ENCODE peak calls at places on chromosomes 16 and 17, in eight cellular contexts. One of them, this sample, is unnamed.

GRCh38 chr16:69927056-69927757 is 23.9 kb upstream of the CLEC18A start:
- DNase-seq in fibroblast of lung: peak
- DNase-seq in H1: no peak
- DNase-seq in mammary epithelial cell: no peak
- DNase-seq in mesendoderm: no peak
- DNase-seq in neural progenitor cell: no peak
- DNase-seq in astrocyte: peak
- DNase-seq in endothelial cell of umbilical vein: no peak
- DNase-seq in this sample: peak

GRCh38 chr16:1918890-1919679 is 870 bp upstream of the HS3ST6 start:
- DNase-seq in astrocyte: no peak
- DNase-seq in fibroblast of lung: no peak
- DNase-seq in neural progenitor cell: peak
- DNase-seq in endothelial cell of umbilical vein: no peak
- DNase-seq in mammary epithelial cell: no peak
- DNase-seq in mesendoderm: no peak
- DNase-seq in H1: no peak
- DNase-seq in this sample: no peak

GRCh38 chr17:30554839-30555751 is 77.9 kb downstream of the GOSR1 start:
- DNase-seq in mesendoderm: peak
- DNase-seq in neural progenitor cell: peak
- DNase-seq in astrocyte: no peak
- DNase-seq in H1: peak
- DNase-seq in fibroblast of lung: no peak
- DNase-seq in endothelial cell of umbilical vein: peak
- DNase-seq in mammary epithelial cell: no peak
- DNase-seq in this sample: peak

GRCh38 chr16:29804455-29805231 is 1.7 kb upstream of the MAZ start:
- DNase-seq in mesendoderm: peak
- DNase-seq in fibroblast of lung: no peak
- DNase-seq in endothelial cell of umbilical vein: peak
- DNase-seq in astrocyte: no peak
- DNase-seq in mammary epithelial cell: no peak
- DNase-seq in neural progenitor cell: peak
- DNase-seq in H1: no peak
- DNase-seq in this sample: peak

GRCh38 chr17:41190328-41190727 is 641 bp downstream of the KRTAP9-1 start:
- DNase-seq in mesendoderm: no peak
- DNase-seq in astrocyte: no peak
- DNase-seq in H1: no peak
- DNase-seq in neural progenitor cell: no peak
- DNase-seq in fibroblast of lung: no peak
- DNase-seq in endothelial cell of umbilical vein: no peak
- DNase-seq in mammary epithelial cell: no peak
- DNase-seq in this sample: no peak

GRCh38 chr17:489758-490329 is 137.2 kb upstream of the RPH3AL start:
- DNase-seq in neural progenitor cell: peak
- DNase-seq in fibroblast of lung: peak
- DNase-seq in astrocyte: peak
- DNase-seq in H1: no peak
- DNase-seq in mesendoderm: peak
- DNase-seq in endothelial cell of umbilical vein: peak
- DNase-seq in mammary epithelial cell: peak
- DNase-seq in this sample: peak

GRCh38 chr17:80152057-80152831 is 5.3 kb upstream of the EIF4A3 start:
- DNase-seq in H1: no peak
- DNase-seq in mammary epithelial cell: peak
- DNase-seq in astrocyte: peak
- DNase-seq in endothelial cell of umbilical vein: no peak
- DNase-seq in fibroblast of lung: peak
- DNase-seq in mesendoderm: peak
- DNase-seq in neural progenitor cell: no peak
- DNase-seq in this sample: no peak

GRCh38 chr16:64736887-64737286 is 385.0 kb downstream of the CDH11 start:
- DNase-seq in fibroblast of lung: no peak
- DNase-seq in neural progenitor cell: no peak
- DNase-seq in astrocyte: no peak
- DNase-seq in H1: no peak
- DNase-seq in endothelial cell of umbilical vein: no peak
- DNase-seq in mammary epithelial cell: no peak
- DNase-seq in mesendoderm: no peak
- DNase-seq in this sample: no peak

GRCh38 chr16:84791088-84791487 is 28.7 kb upstream of the CRISPLD2 start:
- DNase-seq in astrocyte: peak
- DNase-seq in mammary epithelial cell: no peak
- DNase-seq in neural progenitor cell: no peak
- DNase-seq in H1: no peak
- DNase-seq in mesendoderm: no peak
- DNase-seq in endothelial cell of umbilical vein: no peak
- DNase-seq in fibroblast of lung: peak
- DNase-seq in this sample: no peak

GRCh38 chr16:83187404-83187803 is 560.6 kb downstream of the CDH13 start:
- DNase-seq in endothelial cell of umbilical vein: peak
- DNase-seq in neural progenitor cell: no peak
- DNase-seq in astrocyte: peak
- DNase-seq in mammary epithelial cell: peak
- DNase-seq in mesendoderm: no peak
- DNase-seq in fibroblast of lung: peak
- DNase-seq in H1: no peak
- DNase-seq in this sample: peak

GRCh38 chr16:51167170-51167710 is 16.2 kb upstream of the SALL1 start:
- DNase-seq in H1: no peak
- DNase-seq in neural progenitor cell: no peak
- DNase-seq in fibroblast of lung: no peak
- DNase-seq in endothelial cell of umbilical vein: no peak
- DNase-seq in mesendoderm: no peak
- DNase-seq in mammary epithelial cell: no peak
- DNase-seq in astrocyte: no peak
- DNase-seq in this sample: no peak

GRCh38 chr16:81625544-81626152 is 153.4 kb upstream of the PLCG2 start:
- DNase-seq in fibroblast of lung: peak
- DNase-seq in astrocyte: peak
- DNase-seq in mesendoderm: no peak
- DNase-seq in endothelial cell of umbilical vein: peak
- DNase-seq in H1: no peak
- DNase-seq in mammary epithelial cell: peak
- DNase-seq in neural progenitor cell: no peak
- DNase-seq in this sample: peak

GRCh38 chr16:30350134-30350871 is 4.8 kb downstream of the CD2BP2 start:
- DNase-seq in H1: no peak
- DNase-seq in mesendoderm: no peak
- DNase-seq in fibroblast of lung: peak
- DNase-seq in endothelial cell of umbilical vein: no peak
- DNase-seq in neural progenitor cell: no peak
- DNase-seq in mammary epithelial cell: no peak
- DNase-seq in astrocyte: peak
- DNase-seq in this sample: peak

GRCh38 chr16:5381481-5381880 is 283.9 kb upstream of the EEF2KMT start:
- DNase-seq in astrocyte: no peak
- DNase-seq in neural progenitor cell: no peak
- DNase-seq in mesendoderm: no peak
- DNase-seq in mammary epithelial cell: no peak
- DNase-seq in fibroblast of lung: no peak
- DNase-seq in endothelial cell of umbilical vein: no peak
- DNase-seq in H1: no peak
- DNase-seq in this sample: no peak

GRCh38 chr16:66489818-66490217 is 60.1 kb downstream of the TK2 start:
- DNase-seq in astrocyte: no peak
- DNase-seq in mammary epithelial cell: no peak
- DNase-seq in H1: no peak
- DNase-seq in fibroblast of lung: no peak
- DNase-seq in neural progenitor cell: no peak
- DNase-seq in mesendoderm: no peak
- DNase-seq in endothelial cell of umbilical vein: no peak
- DNase-seq in this sample: no peak

GRCh38 chr17:42399948-42400843 is 12.0 kb upstream of the STAT3 start:
- DNase-seq in mesendoderm: peak
- DNase-seq in astrocyte: no peak
- DNase-seq in H1: no peak
- DNase-seq in endothelial cell of umbilical vein: no peak
- DNase-seq in fibroblast of lung: no peak
- DNase-seq in neural progenitor cell: no peak
- DNase-seq in mammary epithelial cell: no peak
- DNase-seq in this sample: no peak

GRCh38 chr16:68717684-68718083 is 19.4 kb upstream of the CDH1 start:
- DNase-seq in H1: no peak
- DNase-seq in astrocyte: no peak
- DNase-seq in mesendoderm: no peak
- DNase-seq in fibroblast of lung: no peak
- DNase-seq in neural progenitor cell: no peak
- DNase-seq in endothelial cell of umbilical vein: no peak
- DNase-seq in mammary epithelial cell: no peak
- DNase-seq in this sample: no peak

GRCh38 chr16:23367564-23367963 is 65.5 kb downstream of the SCNN1B start:
- DNase-seq in neural progenitor cell: no peak
- DNase-seq in endothelial cell of umbilical vein: no peak
- DNase-seq in astrocyte: no peak
- DNase-seq in fibroblast of lung: no peak
- DNase-seq in H1: no peak
- DNase-seq in mesendoderm: no peak
- DNase-seq in mammary epithelial cell: no peak
- DNase-seq in this sample: no peak

DNA sequence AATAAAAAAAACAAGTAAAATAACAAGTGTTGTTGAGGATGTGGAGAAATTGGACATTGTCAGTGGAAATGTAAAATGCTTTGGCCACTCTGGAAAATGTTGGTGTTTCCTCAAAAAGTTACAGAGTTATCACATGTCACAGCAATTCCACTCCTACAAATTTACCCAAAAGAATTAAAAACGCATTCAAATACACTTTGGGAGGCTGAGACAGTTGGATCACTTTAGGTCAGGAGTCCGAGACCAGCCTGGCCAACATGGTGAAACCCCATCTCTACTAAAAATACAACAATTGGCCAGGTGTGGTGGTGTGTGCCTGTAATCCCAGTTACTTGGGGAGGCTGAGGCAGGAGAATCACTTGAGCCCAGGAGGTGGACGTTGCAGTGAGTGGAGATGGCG is 5.6 kb downstream of the TOP3A start:
- DNase-seq in mammary epithelial cell: no peak
- DNase-seq in mesendoderm: no peak
- DNase-seq in fibroblast of lung: no peak
- DNase-seq in astrocyte: no peak
- DNase-seq in neural progenitor cell: no peak
- DNase-seq in H1: no peak
- DNase-seq in endothelial cell of umbilical vein: no peak
- DNase-seq in this sample: no peak
- H3K9ac ChIP-seq in mammary epithelial cell: no peak
- H3K9ac ChIP-seq in mesendoderm: no peak
- H3K9ac ChIP-seq in fibroblast of lung: no peak
- H3K9ac ChIP-seq in astrocyte: no peak
- H3K9ac ChIP-seq in neural progenitor cell: no peak
- H3K9ac ChIP-seq in H1: no peak
- H3K9ac ChIP-seq in endothelial cell of umbilical vein: no peak
- H3K9ac ChIP-seq in this sample: no peak

GRCh38 chr16:79011282-79011681 is 589.3 kb downstream of the MAF start:
- DNase-seq in neural progenitor cell: no peak
- DNase-seq in mesendoderm: no peak
- DNase-seq in mammary epithelial cell: no peak
- DNase-seq in H1: no peak
- DNase-seq in astrocyte: no peak
- DNase-seq in fibroblast of lung: no peak
- DNase-seq in endothelial cell of umbilical vein: no peak
- DNase-seq in this sample: no peak

GRCh38 chr16:79009911-79010310 is 590.6 kb downstream of the MAF start:
- DNase-seq in neural progenitor cell: no peak
- DNase-seq in mammary epithelial cell: no peak
- DNase-seq in endothelial cell of umbilical vein: no peak
- DNase-seq in astrocyte: no peak
- DNase-seq in fibroblast of lung: no peak
- DNase-seq in H1: no peak
- DNase-seq in mesendoderm: no peak
- DNase-seq in this sample: no peak

GRCh38 chr16:79013004-79013403 is 587.5 kb downstream of the MAF start:
- DNase-seq in endothelial cell of umbilical vein: no peak
- DNase-seq in H1: no peak
- DNase-seq in neural progenitor cell: no peak
- DNase-seq in fibroblast of lung: no peak
- DNase-seq in astrocyte: no peak
- DNase-seq in mesendoderm: no peak
- DNase-seq in mammary epithelial cell: no peak
- DNase-seq in this sample: no peak

GRCh38 chr16:79018952-79019506 is 581.5 kb downstream of the MAF start:
- DNase-seq in neural progenitor cell: no peak
- DNase-seq in mammary epithelial cell: no peak
- DNase-seq in astrocyte: no peak
- DNase-seq in fibroblast of lung: no peak
- DNase-seq in H1: no peak
- DNase-seq in endothelial cell of umbilical vein: no peak
- DNase-seq in mesendoderm: no peak
- DNase-seq in this sample: no peak

GRCh38 chr16:79013930-79014329 is 586.6 kb downstream of the MAF start:
- DNase-seq in astrocyte: no peak
- DNase-seq in mammary epithelial cell: no peak
- DNase-seq in endothelial cell of umbilical vein: no peak
- DNase-seq in H1: no peak
- DNase-seq in mesendoderm: no peak
- DNase-seq in neural progenitor cell: no peak
- DNase-seq in fibroblast of lung: no peak
- DNase-seq in this sample: no peak
- H3K4me2 ChIP-seq in astrocyte: no peak
- H3K4me2 ChIP-seq in mammary epithelial cell: no peak
- H3K4me2 ChIP-seq in endothelial cell of umbilical vein: no peak
- H3K4me2 ChIP-seq in H1: no peak
- H3K4me2 ChIP-seq in mesendoderm: no peak
- H3K4me2 ChIP-seq in neural progenitor cell: no peak
- H3K4me2 ChIP-seq in fibroblast of lung: no peak
- H3K4me2 ChIP-seq in this sample: no peak

DNA sequence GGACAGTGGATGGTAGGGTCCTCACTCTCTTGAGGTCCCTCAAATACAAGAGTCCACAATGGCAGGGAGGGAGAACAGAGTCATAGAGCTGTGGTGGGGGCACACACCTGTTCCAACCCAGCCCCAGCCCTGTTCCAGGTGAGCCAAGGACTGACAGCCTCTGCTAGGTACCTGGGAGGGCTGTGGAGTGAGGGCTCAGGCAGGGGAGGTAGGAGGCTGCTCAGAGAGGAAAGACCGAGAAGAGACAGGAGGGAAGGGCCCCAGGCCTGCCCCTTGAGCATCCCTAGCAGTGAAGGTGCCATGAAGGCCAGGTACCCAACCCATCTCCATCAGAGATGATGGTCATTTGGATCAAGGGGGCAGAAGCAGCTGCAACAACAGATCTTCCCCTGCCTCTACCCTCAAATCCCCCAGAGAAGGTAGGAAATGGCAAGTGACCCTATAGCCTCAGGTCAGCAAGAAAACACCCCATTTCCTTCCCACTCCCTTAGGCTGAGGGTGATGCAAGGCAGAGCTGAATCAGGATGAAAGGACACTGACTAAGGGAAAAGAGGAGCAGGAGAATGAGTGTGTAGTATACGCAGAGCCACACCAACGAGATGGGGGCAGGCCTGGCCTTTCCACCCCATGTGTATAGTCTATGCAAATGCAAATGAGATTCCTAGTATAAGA is 28.6 kb downstream of the CD300LG start:
- DNase-seq in neural progenitor cell: no peak
- DNase-seq in endothelial cell of umbilical vein: no peak
- DNase-seq in mesendoderm: no peak
- DNase-seq in mammary epithelial cell: peak
- DNase-seq in H1: no peak
- DNase-seq in astrocyte: no peak
- DNase-seq in fibroblast of lung: no peak
- DNase-seq in this sample: peak
- H3K9ac ChIP-seq in neural progenitor cell: no peak
- H3K9ac ChIP-seq in endothelial cell of umbilical vein: no peak
- H3K9ac ChIP-seq in mesendoderm: no peak
- H3K9ac ChIP-seq in mammary epithelial cell: no peak
- H3K9ac ChIP-seq in H1: no peak
- H3K9ac ChIP-seq in astrocyte: no peak
- H3K9ac ChIP-seq in fibroblast of lung: no peak
- H3K9ac ChIP-seq in this sample: no peak

GRCh38 chr17:4479340-4479981 is 19.2 kb upstream of the SPNS2 start:
- DNase-seq in endothelial cell of umbilical vein: no peak
- DNase-seq in astrocyte: no peak
- DNase-seq in mesendoderm: no peak
- DNase-seq in mammary epithelial cell: no peak
- DNase-seq in H1: no peak
- DNase-seq in fibroblast of lung: no peak
- DNase-seq in neural progenitor cell: no peak
- DNase-seq in this sample: no peak
- H3K4me2 ChIP-seq in endothelial cell of umbilical vein: no peak
- H3K4me2 ChIP-seq in astrocyte: no peak
- H3K4me2 ChIP-seq in mesendoderm: no peak
- H3K4me2 ChIP-seq in mammary epithelial cell: no peak
- H3K4me2 ChIP-seq in H1: no peak
- H3K4me2 ChIP-seq in fibroblast of lung: no peak
- H3K4me2 ChIP-seq in neural progenitor cell: no peak
- H3K4me2 ChIP-seq in this sample: no peak